ENCODE peak calls at places on chromosomes 13 and 19, in ten cellular contexts. A is colonic mucosa; Y is esophagus squamous epithelium; P is CD8-positive, alpha-beta T cell; X is brain microvascular endothelial cell; H is cardiac muscle cell; E is psoas muscle; T is H1; G is astrocyte; Q is heart left ventricle. R is an unnamed sample. For H3K27me3 and H3K36me3, the result is how much of the 10 kb centered on the place peaks cover.

GRCh38 chr13:72850959-72851677 is 69.2 kb downstream of the PIBF1 start:
- DNase-seq in Y (no peak), E (no peak), T (no peak), P (no peak), A (peak), G (no peak), H (no peak), X (no peak), Q (no peak), R (no peak)

GRCh38 chr19:14507704-14508246 is 10.4 kb downstream of the DNAJB1 start:
- DNase-seq in G (peak), Y (no peak), A (no peak), X (peak), P (no peak), E (no peak), H (peak), Q (no peak), T (no peak), R (no peak)

GRCh38 chr13:38670627-38671026 is 16.2 kb upstream of the FREM2 start:
- DNase-seq in Q (no peak), G (peak), E (no peak), P (no peak), A (no peak), X (no peak), Y (no peak), H (no peak), T (no peak), R (no peak)

GRCh38 chr13:59354665-59355064 is 809.1 kb downstream of the DIAPH3 start:
- DNase-seq in T (no peak), Y (no peak), P (no peak), X (no peak), G (no peak), Q (no peak), E (no peak), A (no peak), H (no peak), R (no peak)

GRCh38 chr13:48514776-48515175 is 18.1 kb downstream of the RCBTB2 start:
- DNase-seq in T (no peak), P (no peak), H (no peak), E (no peak), X (no peak), Y (no peak), G (no peak), A (no peak), Q (no peak), R (no peak)

GRCh38 chr19:48568345-48568886 is 16.4 kb downstream of the SULT2B1 start:
- DNase-seq in G (peak), H (peak), Q (peak), Y (no peak), T (no peak), X (peak), E (peak), P (no peak), A (peak), R (peak)

GRCh38 chr19:11204943-11205349 is 7.6 kb upstream of the KANK2 start:
- DNase-seq in A (no peak), G (no peak), Q (peak), Y (no peak), T (no peak), H (no peak), P (peak), E (no peak), X (no peak), R (no peak)

GRCh38 chr13:92621985-92622384 is 604.6 kb upstream of the GPC6 start:
- DNase-seq in X (no peak), Q (no peak), T (no peak), P (no peak), E (no peak), H (no peak), Y (no peak), G (no peak), A (no peak), R (no peak)

GRCh38 chr13:26991508-26992181 is 180.0 kb downstream of the USP12 start:
- DNase-seq in T (no peak), Y (no peak), X (no peak), G (no peak), A (no peak), E (no peak), H (no peak), Q (no peak), P (no peak), R (no peak)

GRCh38 chr13:85693889-85694511 is 105.2 kb downstream of the SLITRK6 start:
- DNase-seq in A (no peak), Q (no peak), E (no peak), X (peak), P (no peak), T (no peak), G (peak), Y (no peak), H (no peak), R (no peak)

GRCh38 chr13:113367771-113368170 is 3.8 kb upstream of the GRTP1 start:
- DNase-seq in Q (peak), E (no peak), A (no peak), T (no peak), H (no peak), P (no peak), Y (no peak), G (no peak), X (no peak), R (no peak)

GRCh38 chr19:50570997-50571396 is 2.8 kb upstream of the LRRC4B start:
- DNase-seq in H (no peak), X (no peak), A (no peak), T (no peak), E (no peak), G (no peak), Q (no peak), Y (no peak), P (no peak), R (no peak)

GRCh38 chr13:97258801-97259200 is 36.7 kb downstream of the MBNL2 start:
- DNase-seq in T (no peak), Q (no peak), E (no peak), P (no peak), H (no peak), G (peak), Y (no peak), X (peak), A (no peak), R (no peak)

GRCh38 chr19:27972291-27973040 is 1240.5 kb downstream of the UQCRFS1 start:
- DNase-seq in H (no peak), P (no peak), G (peak), T (no peak), A (no peak), Q (no peak), X (peak), Y (no peak), E (no peak), R (no peak)

GRCh38 chr19:14463747-14464146 is 11.4 kb downstream of the PTGER1 start:
- DNase-seq in H (no peak), E (no peak), A (no peak), T (no peak), X (no peak), P (no peak), Q (no peak), Y (no peak), G (no peak), R (no peak)

GRCh38 chr13:35378939-35379338 is 97.5 kb downstream of the MAB21L1 start:
- DNase-seq in G (peak), Q (no peak), T (no peak), E (no peak), A (no peak), H (no peak), X (no peak), P (no peak), Y (no peak), R (no peak)

GRCh38 chr13:24183741-24184182 is 23.2 kb downstream of the SPATA13 start:
- DNase-seq in G (no peak), E (no peak), Q (no peak), T (no peak), X (no peak), A (peak), P (no peak), H (no peak), Y (no peak), R (no peak)

GRCh38 chr19:11448923-11449554 is 13.6 kb downstream of the PRKCSH start:
- DNase-seq in A (no peak), Y (no peak), P (no peak), X (no peak), E (no peak), G (no peak), T (no peak), H (no peak), Q (no peak), R (no peak)

GRCh38 chr19:46221981-46222610 is 7.4 kb upstream of the IGFL1 start:
- DNase-seq in A (no peak), H (peak), Q (peak), E (peak), Y (no peak), X (peak), G (peak), T (no peak), P (no peak), R (no peak)

GRCh38 chr13:113150545-113151365 is 7.7 kb upstream of the PROZ start:
- DNase-seq in X (no peak), A (no peak), P (no peak), E (no peak), H (no peak), G (no peak), Q (no peak), T (no peak), Y (no peak), R (no peak)

GRCh38 chr19:3500429-3501101 is at the start of gene DOHH:
- DNase-seq in G (peak), P (peak), X (peak), A (peak), Y (peak), E (peak), Q (peak), T (peak), H (peak), R (peak)

GRCh38 chr19:56108447-56109195 is 12.5 kb downstream of the ZNF787 start:
- DNase-seq in T (no peak), E (peak), A (no peak), H (no peak), Y (no peak), P (no peak), X (no peak), G (no peak), Q (peak), R (no peak)

GRCh38 chr19:46878613-46879375 is 18.0 kb downstream of the ARHGAP35 start:
- DNase-seq in H (no peak), P (no peak), X (peak), G (peak), E (no peak), Q (no peak), Y (no peak), A (no peak), T (no peak), R (peak)

GRCh38 chr19:10269333-10270179 is 1.4 kb upstream of the ICAM1 start:
- DNase-seq in E (peak), Q (peak), Y (peak), T (no peak), A (peak), P (peak), G (no peak), X (peak), H (peak), R (peak)

GRCh38 chr19:30221176-30221575 is 151.0 kb upstream of the ZNF536 start:
- DNase-seq in Y (no peak), Q (no peak), A (no peak), T (no peak), X (no peak), H (no peak), E (no peak), P (no peak), G (no peak), R (no peak)

GRCh38 chr19:30222428-30222873 is 149.7 kb upstream of the ZNF536 start:
- DNase-seq in T (no peak), H (peak), E (no peak), X (no peak), G (no peak), Y (no peak), Q (no peak), P (no peak), A (no peak), R (no peak)

GRCh38 chr19:30216453-30216852 is 155.7 kb upstream of the ZNF536 start:
- DNase-seq in T (no peak), X (no peak), A (no peak), Q (no peak), Y (no peak), P (no peak), G (no peak), E (no peak), H (no peak), R (no peak)

GRCh38 chr19:30217461-30217860 is 154.7 kb upstream of the ZNF536 start:
- DNase-seq in Q (no peak), X (no peak), Y (no peak), H (no peak), G (no peak), E (no peak), P (no peak), T (no peak), A (no peak), R (no peak)

DNA sequence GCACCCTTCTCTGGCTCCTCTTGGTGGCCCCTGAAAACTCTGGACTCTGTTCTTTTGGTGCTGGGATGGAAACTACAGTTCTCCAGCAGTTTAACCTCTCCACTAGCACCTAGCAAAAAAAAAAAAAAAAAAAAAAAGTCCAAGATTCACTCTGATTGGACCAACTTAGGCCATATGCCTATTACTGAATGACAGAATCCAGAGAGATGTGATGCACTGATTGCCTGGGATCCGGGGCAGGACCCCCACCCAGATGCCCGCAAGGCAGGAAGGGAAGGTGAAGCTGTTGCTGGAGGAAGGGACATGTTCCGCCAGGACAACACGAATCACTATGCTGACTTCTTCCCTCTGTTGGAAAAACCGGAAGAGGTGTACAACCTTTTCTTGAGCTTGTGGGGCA is 152.5 kb upstream of the ZNF536 start:
- DNase-seq in Q (no peak), G (no peak), X (no peak), H (no peak), E (no peak), T (no peak), Y (no peak), A (no peak), P (no peak), R (no peak)
- H3K27me3 ChIP-seq in Q (under half), G (under half), X (under half), H (half or more), E (under half), T (under half), Y (under half), A (under half), P (under half), R (under half)

DNA sequence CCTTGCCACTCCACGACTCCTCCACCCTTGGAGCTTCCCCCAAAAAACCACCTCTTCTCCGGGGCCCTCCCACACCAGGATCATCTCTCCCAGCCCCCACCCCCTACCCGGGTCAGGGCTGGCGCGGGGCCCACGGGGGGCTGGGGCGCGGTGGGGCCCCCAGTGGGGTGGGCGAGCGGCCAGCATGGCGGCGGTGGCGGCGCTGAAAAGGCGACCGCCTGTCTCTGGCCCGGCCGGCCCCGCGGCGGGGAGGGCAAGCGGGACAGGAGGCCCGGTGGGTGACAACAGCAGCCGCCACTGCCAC is 850 bp downstream of the DYRK1B start:
- DNase-seq in H (no peak), Q (no peak), A (no peak), G (no peak), Y (no peak), E (no peak), X (no peak), P (no peak), T (no peak), R (no peak)
- H3K36me3 ChIP-seq in H (under half), Q (half or more), A (under half), G (under half), Y (under half), E (under half), X (under half), P (under half), T (half or more), R (half or more)

GRCh38 chr19:13225973-13226865 is 76.0 kb downstream of the IER2 start:
- DNase-seq in T (no peak), A (no peak), G (no peak), Y (no peak), X (no peak), Q (no peak), E (no peak), P (no peak), H (no peak), R (no peak)

GRCh38 chr19:13229246-13229645 is 79.0 kb downstream of the IER2 start:
- DNase-seq in A (no peak), E (no peak), T (no peak), P (no peak), X (no peak), Y (no peak), G (no peak), Q (no peak), H (no peak), R (no peak)

GRCh38 chr19:13231663-13232062 is 81.5 kb downstream of the IER2 start:
- DNase-seq in A (no peak), E (no peak), X (no peak), H (no peak), T (no peak), P (no peak), Q (no peak), G (no peak), Y (no peak), R (no peak)

GRCh38 chr19:13226983-13227382 is 76.8 kb downstream of the IER2 start:
- DNase-seq in Q (no peak), H (no peak), X (no peak), E (no peak), T (no peak), G (no peak), P (no peak), Y (no peak), A (no peak), R (no peak)

GRCh38 chr19:13228561-13228960 is 78.3 kb downstream of the IER2 start:
- DNase-seq in X (no peak), Y (no peak), T (no peak), P (no peak), Q (no peak), H (no peak), E (no peak), A (no peak), G (no peak), R (no peak)
- TF ChIP-seq CTCF in X (peak), Y (no peak), T (no peak), P (no peak), Q (no peak), H (no peak), E (no peak), A (no peak), G (no peak), R (no peak)

GRCh38 chr19:41923045-41923788 is 5.0 kb downstream of the ERFL start:
- DNase-seq in A (no peak), G (no peak), T (no peak), H (no peak), Y (no peak), X (no peak), E (no peak), P (no peak), Q (no peak), R (no peak)

GRCh38 chr19:41922585-41922984 is 5.7 kb downstream of the ERFL start:
- DNase-seq in H (no peak), T (no peak), E (no peak), A (no peak), X (no peak), Y (no peak), Q (no peak), P (no peak), G (no peak), R (no peak)

GRCh38 chr19:41926028-41926860 is 2.0 kb downstream of the ERFL start:
- DNase-seq in H (no peak), Q (no peak), T (no peak), G (no peak), E (no peak), P (no peak), Y (no peak), X (no peak), A (no peak), R (no peak)

GRCh38 chr19:41925208-41926003 is 2.8 kb downstream of the ERFL start:
- DNase-seq in Y (no peak), G (no peak), P (no peak), X (no peak), T (no peak), E (no peak), Q (no peak), A (no peak), H (no peak), R (no peak)

GRCh38 chr19:41924151-41925145 is 3.8 kb downstream of the ERFL start:
- DNase-seq in G (no peak), A (no peak), Y (no peak), Q (no peak), H (no peak), P (no peak), T (no peak), X (no peak), E (no peak), R (no peak)
- H3K27me3 ChIP-seq in G (half or more), A (under half), Y (under half), Q (half or more), H (half or more), P (under half), T (half or more), X (half or more), E (under half), R (under half)

GRCh38 chr13:110028838-110029621 is 242.6 kb upstream of the IRS2 start:
- DNase-seq in G (no peak), Q (no peak), T (no peak), A (no peak), E (no peak), P (no peak), Y (no peak), X (no peak), H (no peak), R (no peak)
- H3K36me3 ChIP-seq in G (under half), Q (under half), T (under half), A (under half), E (under half), P (under half), Y (under half), X (under half), H (under half), R (under half)

GRCh38 chr13:64446372-64446771 is 2783.8 kb downstream of the PCDH9 start:
- DNase-seq in H (no peak), X (peak), P (no peak), G (no peak), Q (no peak), Y (no peak), A (no peak), E (no peak), T (no peak), R (no peak)
- TF ChIP-seq CTCF in H (peak), X (peak), P (no peak), G (peak), Q (no peak), Y (no peak), A (no peak), E (no peak), T (peak), R (no peak)

DNA sequence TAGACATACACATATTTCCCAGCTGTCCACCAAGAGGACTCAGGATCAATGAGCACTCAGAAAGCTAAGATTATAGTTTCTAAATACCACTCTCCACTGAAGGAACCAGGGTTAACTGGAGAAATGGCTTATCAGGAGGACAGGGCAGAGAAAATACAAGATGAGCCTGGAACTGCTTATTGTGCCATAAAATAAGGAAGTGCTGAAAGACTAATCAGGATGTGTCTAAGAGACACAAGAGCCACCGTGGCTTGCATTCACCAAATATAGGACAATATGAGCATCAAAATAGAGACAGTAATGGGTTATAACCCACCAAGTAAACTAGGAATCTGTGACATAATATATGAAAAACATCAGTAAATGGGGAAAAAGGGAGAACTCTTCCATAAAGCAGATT is 32.8 kb downstream of the KLF12 start:
- DNase-seq in Q (no peak), H (no peak), T (no peak), E (no peak), X (no peak), A (no peak), G (no peak), P (no peak), Y (no peak), R (no peak)
- H3K27me3 ChIP-seq in Q (under half), H (under half), T (under half), E (under half), X (under half), A (under half), G (under half), P (under half), Y (under half), R (under half)

R was measured in WERI-Rb-1.